ENCODE peak calls at places on chromosome 14, in nine cellular contexts. R, T, G, B, E, D, A, Z and X are unnamed samples.

GRCh38 chr14:100898465-100898864 is 5.1 kb downstream of the RTL1 start:
- DNase-seq in R (no peak), T (no peak), G (no peak), B (peak; percentile 8), E (no peak), D (no peak), A (no peak), Z (no peak), X (no peak)

GRCh38 chr14:23481362-23481970 is 12.0 kb downstream of the NGDN start:
- DNase-seq in R (peak; percentile 54), T (no peak), G (peak; percentile 36), B (no peak), E (no peak), D (no peak), A (no peak), Z (no peak), X (peak; percentile 6)

GRCh38 chr14:105436891-105437722 is 17.5 kb downstream of the MTA1 start:
- DNase-seq in R (no peak), T (no peak), G (no peak), B (no peak), E (peak; percentile 58), D (no peak), A (no peak), Z (no peak), X (no peak)

GRCh38 chr14:68147331-68147730 is 327.8 kb downstream of the RAD51B start:
- DNase-seq in R (no peak), T (no peak), G (peak; percentile 86), B (no peak), E (no peak), D (no peak), A (no peak), Z (no peak), X (no peak)

GRCh38 chr14:55383541-55384140 is 28.0 kb downstream of the ATG14 start:
- DNase-seq in R (no peak), T (no peak), G (no peak), B (no peak), E (no peak), D (no peak), A (no peak), Z (no peak), X (no peak)

GRCh38 chr14:74622257-74622656 is 10.2 kb upstream of the LTBP2 start:
- DNase-seq in R (no peak), T (no peak), G (no peak), B (no peak), E (no peak), D (no peak), A (no peak), Z (no peak), X (no peak)

GRCh38 chr14:94867931-94868597 is 98.2 kb upstream of the GSC start:
- DNase-seq in R (peak; percentile 53), T (no peak), G (no peak), B (no peak), E (no peak), D (no peak), A (no peak), Z (no peak), X (no peak)

GRCh38 chr14:73209943-73210342 is 27.4 kb upstream of the PAPLN start:
- DNase-seq in R (no peak), T (no peak), G (no peak), B (no peak), E (no peak), D (peak; percentile 52), A (no peak), Z (no peak), X (peak; percentile 27)